ENCODE peak calls at places on chromosomes 13 and 19, in six cellular contexts. One of them, this sample, is unnamed.

GRCh38 chr19:33449799-33450198 is 71.8 kb downstream of the PEPD start:
- DNase-seq in central memory CD8-positive, alpha-beta T cell: no peak
- DNase-seq in NCI-H1092: no peak
- DNase-seq in activated T-cell treated with anti-CD3 and anti-CD28 coated beads for 24 hours: no peak
- DNase-seq in hypothalamus: no peak
- DNase-seq in T-helper 1 cell: no peak
- DNase-seq in this sample: no peak

GRCh38 chr19:55115446-55116065 is 1.9 kb downstream of the PPP1R12C start:
- DNase-seq in T-helper 1 cell: no peak
- DNase-seq in central memory CD8-positive, alpha-beta T cell: no peak
- DNase-seq in NCI-H1092: no peak
- DNase-seq in activated T-cell treated with anti-CD3 and anti-CD28 coated beads for 24 hours: no peak
- DNase-seq in hypothalamus: no peak
- DNase-seq in this sample: no peak

GRCh38 chr13:75458696-75459422 is 23.1 kb downstream of the TBC1D4 start:
- DNase-seq in NCI-H1092: peak
- DNase-seq in hypothalamus: no peak
- DNase-seq in activated T-cell treated with anti-CD3 and anti-CD28 coated beads for 24 hours: no peak
- DNase-seq in central memory CD8-positive, alpha-beta T cell: no peak
- DNase-seq in T-helper 1 cell: no peak
- DNase-seq in this sample: no peak

GRCh38 chr19:10695401-10696398 is 5.5 kb upstream of the QTRT1 start:
- DNase-seq in NCI-H1092: peak
- DNase-seq in T-helper 1 cell: peak
- DNase-seq in activated T-cell treated with anti-CD3 and anti-CD28 coated beads for 24 hours: peak
- DNase-seq in central memory CD8-positive, alpha-beta T cell: peak
- DNase-seq in hypothalamus: peak
- DNase-seq in this sample: peak

GRCh38 chr13:29935309-29935981 is 85.0 kb upstream of the UBL3 start:
- DNase-seq in NCI-H1092: no peak
- DNase-seq in T-helper 1 cell: peak
- DNase-seq in activated T-cell treated with anti-CD3 and anti-CD28 coated beads for 24 hours: peak
- DNase-seq in central memory CD8-positive, alpha-beta T cell: peak
- DNase-seq in hypothalamus: no peak
- DNase-seq in this sample: peak

GRCh38 chr13:48404952-48405351 is 8.0 kb downstream of the LPAR6 start:
- DNase-seq in T-helper 1 cell: no peak
- DNase-seq in activated T-cell treated with anti-CD3 and anti-CD28 coated beads for 24 hours: no peak
- DNase-seq in NCI-H1092: no peak
- DNase-seq in hypothalamus: no peak
- DNase-seq in central memory CD8-positive, alpha-beta T cell: no peak
- DNase-seq in this sample: no peak

GRCh38 chr19:18804643-18805042 is 13.5 kb upstream of the COMP start:
- DNase-seq in hypothalamus: no peak
- DNase-seq in T-helper 1 cell: no peak
- DNase-seq in activated T-cell treated with anti-CD3 and anti-CD28 coated beads for 24 hours: no peak
- DNase-seq in central memory CD8-positive, alpha-beta T cell: no peak
- DNase-seq in NCI-H1092: no peak
- DNase-seq in this sample: no peak

GRCh38 chr19:38596057-38596981 is 21.4 kb downstream of the MAP4K1 start:
- DNase-seq in T-helper 1 cell: no peak
- DNase-seq in central memory CD8-positive, alpha-beta T cell: no peak
- DNase-seq in activated T-cell treated with anti-CD3 and anti-CD28 coated beads for 24 hours: no peak
- DNase-seq in NCI-H1092: no peak
- DNase-seq in hypothalamus: no peak
- DNase-seq in this sample: no peak

GRCh38 chr13:76723551-76724232 is 162.5 kb downstream of the KCTD12 start:
- DNase-seq in T-helper 1 cell: no peak
- DNase-seq in hypothalamus: no peak
- DNase-seq in activated T-cell treated with anti-CD3 and anti-CD28 coated beads for 24 hours: peak
- DNase-seq in NCI-H1092: no peak
- DNase-seq in central memory CD8-positive, alpha-beta T cell: no peak
- DNase-seq in this sample: no peak

GRCh38 chr19:19321143-19321577 is 531 bp downstream of the MAU2 start:
- DNase-seq in NCI-H1092: no peak
- DNase-seq in activated T-cell treated with anti-CD3 and anti-CD28 coated beads for 24 hours: no peak
- DNase-seq in hypothalamus: no peak
- DNase-seq in T-helper 1 cell: no peak
- DNase-seq in central memory CD8-positive, alpha-beta T cell: no peak
- DNase-seq in this sample: no peak

GRCh38 chr13:113291997-113292862 is 4.8 kb upstream of the LAMP1 start:
- DNase-seq in central memory CD8-positive, alpha-beta T cell: no peak
- DNase-seq in NCI-H1092: no peak
- DNase-seq in activated T-cell treated with anti-CD3 and anti-CD28 coated beads for 24 hours: no peak
- DNase-seq in T-helper 1 cell: no peak
- DNase-seq in hypothalamus: no peak
- DNase-seq in this sample: no peak

GRCh38 chr13:20258208-20258962 is 26.3 kb upstream of the GJB6 start:
- DNase-seq in NCI-H1092: peak
- DNase-seq in activated T-cell treated with anti-CD3 and anti-CD28 coated beads for 24 hours: no peak
- DNase-seq in hypothalamus: no peak
- DNase-seq in T-helper 1 cell: no peak
- DNase-seq in central memory CD8-positive, alpha-beta T cell: no peak
- DNase-seq in this sample: no peak

GRCh38 chr19:47839913-47840312 is 18.2 kb downstream of the CRX start:
- DNase-seq in hypothalamus: no peak
- DNase-seq in central memory CD8-positive, alpha-beta T cell: no peak
- DNase-seq in NCI-H1092: no peak
- DNase-seq in T-helper 1 cell: no peak
- DNase-seq in activated T-cell treated with anti-CD3 and anti-CD28 coated beads for 24 hours: no peak
- DNase-seq in this sample: no peak

GRCh38 chr19:33866696-33867095 is 70.0 kb downstream of the KCTD15 start:
- DNase-seq in central memory CD8-positive, alpha-beta T cell: no peak
- DNase-seq in hypothalamus: no peak
- DNase-seq in activated T-cell treated with anti-CD3 and anti-CD28 coated beads for 24 hours: no peak
- DNase-seq in T-helper 1 cell: no peak
- DNase-seq in NCI-H1092: no peak
- DNase-seq in this sample: no peak

GRCh38 chr19:30745476-30745985 is 373.3 kb downstream of the ZNF536 start:
- DNase-seq in NCI-H1092: no peak
- DNase-seq in hypothalamus: no peak
- DNase-seq in T-helper 1 cell: no peak
- DNase-seq in activated T-cell treated with anti-CD3 and anti-CD28 coated beads for 24 hours: no peak
- DNase-seq in central memory CD8-positive, alpha-beta T cell: no peak
- DNase-seq in this sample: no peak

GRCh38 chr19:11421607-11422098 is 2.5 kb upstream of the RGL3 start:
- DNase-seq in central memory CD8-positive, alpha-beta T cell: peak
- DNase-seq in hypothalamus: no peak
- DNase-seq in activated T-cell treated with anti-CD3 and anti-CD28 coated beads for 24 hours: peak
- DNase-seq in T-helper 1 cell: peak
- DNase-seq in NCI-H1092: no peak
- DNase-seq in this sample: peak

GRCh38 chr19:21581646-21582045 is 76.2 kb downstream of the ZNF429 start:
- DNase-seq in T-helper 1 cell: no peak
- DNase-seq in hypothalamus: no peak
- DNase-seq in central memory CD8-positive, alpha-beta T cell: no peak
- DNase-seq in NCI-H1092: no peak
- DNase-seq in activated T-cell treated with anti-CD3 and anti-CD28 coated beads for 24 hours: no peak
- DNase-seq in this sample: no peak

GRCh38 chr19:5567360-5567970 is at the start of gene TINCR:
- DNase-seq in activated T-cell treated with anti-CD3 and anti-CD28 coated beads for 24 hours: no peak
- DNase-seq in T-helper 1 cell: no peak
- DNase-seq in NCI-H1092: no peak
- DNase-seq in central memory CD8-positive, alpha-beta T cell: no peak
- DNase-seq in hypothalamus: no peak
- DNase-seq in this sample: no peak

GRCh38 chr19:50258918-50259372 is 55.5 kb downstream of the MYH14 start:
- DNase-seq in NCI-H1092: no peak
- DNase-seq in T-helper 1 cell: no peak
- DNase-seq in hypothalamus: no peak
- DNase-seq in activated T-cell treated with anti-CD3 and anti-CD28 coated beads for 24 hours: no peak
- DNase-seq in central memory CD8-positive, alpha-beta T cell: no peak
- DNase-seq in this sample: no peak

GRCh38 chr19:12648088-12648487 is 18.5 kb downstream of the MAN2B1 start:
- DNase-seq in central memory CD8-positive, alpha-beta T cell: no peak
- DNase-seq in NCI-H1092: no peak
- DNase-seq in hypothalamus: no peak
- DNase-seq in T-helper 1 cell: no peak
- DNase-seq in activated T-cell treated with anti-CD3 and anti-CD28 coated beads for 24 hours: no peak
- DNase-seq in this sample: no peak

GRCh38 chr13:112931028-112931934 is 37.7 kb upstream of the MCF2L start:
- DNase-seq in activated T-cell treated with anti-CD3 and anti-CD28 coated beads for 24 hours: no peak
- DNase-seq in hypothalamus: no peak
- DNase-seq in central memory CD8-positive, alpha-beta T cell: no peak
- DNase-seq in NCI-H1092: peak
- DNase-seq in T-helper 1 cell: no peak
- DNase-seq in this sample: no peak

GRCh38 chr19:661427-662196 is 1.4 kb downstream of the RNF126 start:
- DNase-seq in T-helper 1 cell: peak
- DNase-seq in NCI-H1092: no peak
- DNase-seq in activated T-cell treated with anti-CD3 and anti-CD28 coated beads for 24 hours: peak
- DNase-seq in hypothalamus: no peak
- DNase-seq in central memory CD8-positive, alpha-beta T cell: no peak
- DNase-seq in this sample: peak

GRCh38 chr13:77150651-77151050 is 123.7 kb upstream of the FBXL3 start:
- DNase-seq in T-helper 1 cell: no peak
- DNase-seq in hypothalamus: no peak
- DNase-seq in central memory CD8-positive, alpha-beta T cell: no peak
- DNase-seq in NCI-H1092: no peak
- DNase-seq in activated T-cell treated with anti-CD3 and anti-CD28 coated beads for 24 hours: no peak
- DNase-seq in this sample: no peak

GRCh38 chr19:57282011-57282636 is 1.8 kb downstream of the ZNF460 start:
- DNase-seq in hypothalamus: no peak
- DNase-seq in activated T-cell treated with anti-CD3 and anti-CD28 coated beads for 24 hours: no peak
- DNase-seq in central memory CD8-positive, alpha-beta T cell: no peak
- DNase-seq in NCI-H1092: no peak
- DNase-seq in T-helper 1 cell: no peak
- DNase-seq in this sample: peak

GRCh38 chr19:6773323-6773931 is 919 bp downstream of the VAV1 start:
- DNase-seq in hypothalamus: no peak
- DNase-seq in T-helper 1 cell: peak
- DNase-seq in central memory CD8-positive, alpha-beta T cell: no peak
- DNase-seq in activated T-cell treated with anti-CD3 and anti-CD28 coated beads for 24 hours: peak
- DNase-seq in NCI-H1092: no peak
- DNase-seq in this sample: peak